ENCODE peak calls at places on chromosomes 7 and 10, in four cellular contexts. One of them, this sample, is unnamed. For H3K27me3, the result is how much of the 10 kb centered on the place peaks cover.

GRCh38 chr7:87599336-87599735 is 1.3 kb downstream of the ABCB1 start:
- DNase-seq in HepG2: peak
- DNase-seq in uterus: no peak
- DNase-seq in kidney epithelial cell: no peak
- DNase-seq in this sample: peak

GRCh38 chr10:66837335-66837734 is 88.5 kb upstream of the LRRTM3 start:
- DNase-seq in kidney epithelial cell: no peak
- DNase-seq in uterus: no peak
- DNase-seq in HepG2: no peak
- DNase-seq in this sample: no peak

GRCh38 chr10:34727595-34728033 is 87.5 kb downstream of the PARD3 start:
- DNase-seq in uterus: peak
- DNase-seq in kidney epithelial cell: no peak
- DNase-seq in HepG2: peak
- DNase-seq in this sample: no peak

GRCh38 chr10:51203359-51203758 is 129.1 kb downstream of the PRKG1 start:
- DNase-seq in HepG2: no peak
- DNase-seq in uterus: no peak
- DNase-seq in kidney epithelial cell: no peak
- DNase-seq in this sample: no peak

GRCh38 chr10:33139191-33139646 is 181.2 kb upstream of the ITGB1 start:
- DNase-seq in uterus: no peak
- DNase-seq in HepG2: no peak
- DNase-seq in kidney epithelial cell: no peak
- DNase-seq in this sample: no peak

GRCh38 chr7:42617781-42618457 is 294.0 kb downstream of the C7orf25 start:
- DNase-seq in uterus: no peak
- DNase-seq in HepG2: no peak
- DNase-seq in kidney epithelial cell: no peak
- DNase-seq in this sample: no peak

GRCh38 chr10:43986396-43986795 is 337.7 kb upstream of the ZNF32 start:
- DNase-seq in kidney epithelial cell: no peak
- DNase-seq in HepG2: no peak
- DNase-seq in uterus: no peak
- DNase-seq in this sample: no peak

GRCh38 chr7:98483964-98484545 is 83.2 kb upstream of the BAIAP2L1 start:
- DNase-seq in uterus: no peak
- DNase-seq in HepG2: no peak
- DNase-seq in kidney epithelial cell: no peak
- DNase-seq in this sample: no peak

GRCh38 chr7:17521437-17521836 is 223.0 kb downstream of the AHR start:
- DNase-seq in HepG2: no peak
- DNase-seq in kidney epithelial cell: peak
- DNase-seq in uterus: no peak
- DNase-seq in this sample: no peak

GRCh38 chr7:37310322-37311080 is 138.2 kb downstream of the ELMO1 start:
- DNase-seq in uterus: no peak
- DNase-seq in kidney epithelial cell: no peak
- DNase-seq in HepG2: no peak
- DNase-seq in this sample: peak

GRCh38 chr10:93065675-93066543 is 5.3 kb downstream of the CYP26C1 start:
- DNase-seq in kidney epithelial cell: no peak
- DNase-seq in HepG2: no peak
- DNase-seq in uterus: no peak
- DNase-seq in this sample: no peak

GRCh38 chr10:32317795-32318194 is 29.2 kb downstream of the EPC1 start:
- DNase-seq in kidney epithelial cell: no peak
- DNase-seq in uterus: no peak
- DNase-seq in HepG2: no peak
- DNase-seq in this sample: peak

GRCh38 chr7:127809285-127809702 is 157.3 kb downstream of the SND1 start:
- DNase-seq in kidney epithelial cell: peak
- DNase-seq in HepG2: no peak
- DNase-seq in uterus: no peak
- DNase-seq in this sample: no peak

GRCh38 chr7:80967536-80968297 is 48.9 kb upstream of the SEMA3C start:
- DNase-seq in uterus: no peak
- DNase-seq in HepG2: no peak
- DNase-seq in kidney epithelial cell: no peak
- DNase-seq in this sample: no peak

GRCh38 chr7:78368781-78369180 is 570.2 kb downstream of the PHTF2 start:
- DNase-seq in kidney epithelial cell: no peak
- DNase-seq in HepG2: no peak
- DNase-seq in uterus: no peak
- DNase-seq in this sample: no peak

GRCh38 chr10:101840102-101840684 is 3.4 kb downstream of the KCNIP2 start:
- DNase-seq in kidney epithelial cell: no peak
- DNase-seq in HepG2: no peak
- DNase-seq in uterus: no peak
- DNase-seq in this sample: no peak

GRCh38 chr10:100733319-100733718 is 12.1 kb upstream of the PAX2 start:
- DNase-seq in kidney epithelial cell: no peak
- DNase-seq in HepG2: no peak
- DNase-seq in uterus: no peak
- DNase-seq in this sample: no peak
- H3K27me3 ChIP-seq in kidney epithelial cell: under half
- H3K27me3 ChIP-seq in HepG2: under half
- H3K27me3 ChIP-seq in uterus: half or more
- H3K27me3 ChIP-seq in this sample: half or more

DNA sequence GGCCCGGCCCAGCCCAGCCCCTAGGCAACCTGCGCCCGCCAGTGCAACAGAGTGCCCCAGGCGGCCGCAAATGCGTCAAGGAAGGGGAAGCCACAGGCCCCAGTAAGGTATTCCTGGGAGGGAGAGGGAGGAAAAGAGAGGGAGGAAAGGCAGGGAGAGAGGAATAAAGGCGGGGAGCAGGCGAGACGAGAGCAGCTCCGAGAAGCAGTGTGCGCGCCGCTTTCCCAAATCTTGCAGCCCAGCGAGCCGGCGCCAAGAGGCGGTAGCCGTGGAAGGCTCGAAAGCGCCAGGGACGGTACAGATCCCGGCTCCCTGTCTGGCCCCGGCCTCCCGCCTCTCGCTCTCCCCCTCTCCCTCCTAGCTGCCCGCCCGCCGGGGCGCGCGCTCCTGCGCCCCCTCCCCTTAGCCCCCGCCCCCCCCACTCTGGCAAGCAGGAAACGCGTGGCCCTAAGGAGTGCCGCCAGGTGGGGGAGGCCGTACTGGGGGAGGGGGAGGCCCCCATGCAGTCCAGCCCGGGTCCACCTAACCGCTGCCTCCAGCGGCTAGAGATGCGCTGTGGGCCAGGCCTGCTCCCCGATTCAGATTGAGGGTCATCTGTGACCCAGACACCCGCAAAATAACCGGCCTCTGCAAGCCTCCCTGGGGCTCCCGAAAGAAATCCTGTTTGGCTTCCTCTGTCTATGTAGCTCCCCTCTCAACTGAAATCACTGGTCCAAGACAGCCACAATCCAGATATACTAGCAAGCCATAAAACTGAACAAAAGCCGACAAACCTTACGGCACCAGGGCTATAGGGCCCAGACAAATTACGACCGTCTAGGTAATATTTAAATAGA is 4.2 kb downstream of the HOXA10 start:
- DNase-seq in uterus: peak
- DNase-seq in HepG2: no peak
- DNase-seq in kidney epithelial cell: no peak
- DNase-seq in this sample: no peak
- H3K27me3 ChIP-seq in uterus: under half
- H3K27me3 ChIP-seq in HepG2: under half
- H3K27me3 ChIP-seq in kidney epithelial cell: under half
- H3K27me3 ChIP-seq in this sample: under half

GRCh38 chr7:91191771-91192170 is 72.5 kb upstream of the FZD1 start:
- DNase-seq in HepG2: no peak
- DNase-seq in uterus: no peak
- DNase-seq in kidney epithelial cell: no peak
- DNase-seq in this sample: no peak
- H3K27me3 ChIP-seq in HepG2: under half
- H3K27me3 ChIP-seq in uterus: under half
- H3K27me3 ChIP-seq in kidney epithelial cell: under half
- H3K27me3 ChIP-seq in this sample: under half

GRCh38 chr10:49761201-49761788 is 828 bp downstream of the OGDHL start:
- DNase-seq in kidney epithelial cell: no peak
- DNase-seq in uterus: no peak
- DNase-seq in HepG2: no peak
- DNase-seq in this sample: no peak

GRCh38 chr10:49760789-49761188 is 1.3 kb downstream of the OGDHL start:
- DNase-seq in uterus: no peak
- DNase-seq in kidney epithelial cell: no peak
- DNase-seq in HepG2: no peak
- DNase-seq in this sample: no peak

GRCh38 chr10:49759787-49760551 is 2.2 kb downstream of the OGDHL start:
- DNase-seq in kidney epithelial cell: no peak
- DNase-seq in HepG2: peak
- DNase-seq in uterus: no peak
- DNase-seq in this sample: no peak

GRCh38 chr10:49761789-49762565 is at the start of gene OGDHL:
- DNase-seq in uterus: no peak
- DNase-seq in HepG2: peak
- DNase-seq in kidney epithelial cell: no peak
- DNase-seq in this sample: peak

DNA sequence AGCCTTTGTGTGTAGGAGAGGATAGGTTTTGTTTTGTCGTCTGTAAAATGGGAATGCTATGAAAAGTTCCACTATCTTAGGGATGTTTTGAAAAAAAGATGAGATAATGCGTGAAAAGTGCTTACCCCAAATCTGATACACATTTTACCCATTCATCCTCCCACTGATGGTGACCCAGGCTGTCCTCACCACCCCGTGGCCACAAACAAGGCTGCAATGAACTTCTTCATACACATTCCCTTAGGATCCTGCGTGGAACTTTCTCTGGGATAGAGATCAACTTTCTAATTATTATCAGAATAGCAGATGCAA is 399 bp upstream of the OGDHL start:
- DNase-seq in kidney epithelial cell: no peak
- DNase-seq in uterus: no peak
- DNase-seq in HepG2: no peak
- DNase-seq in this sample: no peak
- H3K27me3 ChIP-seq in kidney epithelial cell: under half
- H3K27me3 ChIP-seq in uterus: under half
- H3K27me3 ChIP-seq in HepG2: under half
- H3K27me3 ChIP-seq in this sample: under half

GRCh38 chr10:8036521-8037198 is 17.8 kb upstream of the GATA3 start:
- DNase-seq in kidney epithelial cell: no peak
- DNase-seq in HepG2: no peak
- DNase-seq in uterus: no peak
- DNase-seq in this sample: no peak
- H3K27me3 ChIP-seq in kidney epithelial cell: half or more
- H3K27me3 ChIP-seq in HepG2: under half
- H3K27me3 ChIP-seq in uterus: half or more
- H3K27me3 ChIP-seq in this sample: under half

GRCh38 chr7:27788438-27788837 is 48.5 kb downstream of the TAX1BP1 start:
- DNase-seq in uterus: no peak
- DNase-seq in kidney epithelial cell: no peak
- DNase-seq in HepG2: no peak
- DNase-seq in this sample: no peak
- H3K27me3 ChIP-seq in uterus: under half
- H3K27me3 ChIP-seq in kidney epithelial cell: under half
- H3K27me3 ChIP-seq in HepG2: under half
- H3K27me3 ChIP-seq in this sample: under half

DNA sequence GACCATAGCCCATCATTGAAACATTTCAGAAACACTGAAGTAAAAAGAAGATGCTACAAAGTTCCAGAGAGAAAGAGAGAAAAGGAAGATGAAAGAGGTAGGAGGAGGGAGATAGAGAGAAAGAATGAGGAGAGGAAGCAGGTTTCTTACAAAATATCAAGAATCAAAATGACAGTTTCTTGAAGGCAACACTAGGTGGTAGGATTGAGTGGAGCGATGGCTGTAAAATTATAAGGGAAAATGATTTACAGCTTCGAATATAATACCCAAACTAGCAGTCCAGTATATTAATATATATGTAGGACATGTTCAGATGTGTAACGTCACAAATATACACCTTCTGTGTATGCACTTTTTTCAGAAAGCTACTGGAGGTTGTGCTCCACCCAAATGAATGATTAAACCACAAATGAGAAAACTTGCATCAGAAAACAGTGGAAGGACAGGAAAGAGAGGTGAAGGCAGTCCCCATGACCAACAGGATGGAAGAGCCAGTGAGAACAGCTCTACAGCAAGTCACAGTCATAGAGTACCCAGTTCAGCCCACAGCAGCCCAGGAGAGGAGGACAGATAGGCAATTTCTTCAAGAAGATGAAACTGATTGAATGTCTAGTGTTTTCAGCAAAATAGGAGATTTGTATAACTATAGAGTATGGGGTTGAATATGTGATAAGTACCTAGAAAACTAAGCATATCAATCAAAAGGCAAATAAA is 151.5 kb upstream of the TARP start:
- DNase-seq in HepG2: no peak
- DNase-seq in kidney epithelial cell: no peak
- DNase-seq in uterus: no peak
- DNase-seq in this sample: no peak
- H3K27me3 ChIP-seq in HepG2: under half
- H3K27me3 ChIP-seq in kidney epithelial cell: under half
- H3K27me3 ChIP-seq in uterus: under half
- H3K27me3 ChIP-seq in this sample: under half

GRCh38 chr7:133741078-133741477 is 386.1 kb upstream of the LRGUK start:
- DNase-seq in kidney epithelial cell: no peak
- DNase-seq in HepG2: no peak
- DNase-seq in uterus: no peak
- DNase-seq in this sample: no peak
- H3K27me3 ChIP-seq in kidney epithelial cell: under half
- H3K27me3 ChIP-seq in HepG2: under half
- H3K27me3 ChIP-seq in uterus: under half
- H3K27me3 ChIP-seq in this sample: under half

GRCh38 chr10:90930971-90931841 is 10.3 kb upstream of the ANKRD1 start:
- DNase-seq in uterus: peak
- DNase-seq in kidney epithelial cell: peak
- DNase-seq in HepG2: peak
- DNase-seq in this sample: no peak
- H3K27me3 ChIP-seq in uterus: under half
- H3K27me3 ChIP-seq in kidney epithelial cell: under half
- H3K27me3 ChIP-seq in HepG2: under half
- H3K27me3 ChIP-seq in this sample: under half

DNA sequence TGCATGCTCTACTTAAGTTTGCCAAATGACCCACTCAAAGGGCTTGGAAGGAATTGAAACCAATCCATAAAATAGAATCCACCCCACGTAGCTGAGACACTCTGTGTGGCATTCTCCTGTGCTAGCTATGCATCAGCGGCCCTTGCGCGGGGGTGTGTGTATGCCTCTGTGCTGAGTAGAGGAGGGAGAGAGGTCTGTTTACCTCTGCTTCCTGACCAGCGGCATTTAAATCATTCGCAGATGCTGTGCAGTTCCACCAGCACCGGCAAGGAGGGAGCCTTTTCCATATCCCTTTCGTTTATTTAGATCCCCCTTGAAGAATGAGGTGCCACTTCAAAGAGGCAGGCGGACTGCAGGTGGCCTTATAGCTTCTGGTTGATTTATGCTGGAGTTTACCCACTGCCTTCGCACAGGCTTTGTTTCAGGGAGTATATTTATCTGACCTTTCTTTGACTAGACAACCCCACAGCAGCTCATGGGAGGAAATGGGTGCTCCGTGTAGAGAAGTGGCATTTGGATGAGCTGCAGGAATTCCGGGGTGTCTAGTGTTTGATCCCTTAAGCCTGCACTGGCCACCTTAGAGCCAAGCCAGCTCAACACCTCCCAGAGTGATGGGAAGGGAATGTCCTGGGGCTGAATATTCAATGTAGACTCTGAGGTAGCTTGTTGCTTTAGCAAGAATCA is 11.4 kb downstream of the C10orf53 start:
- DNase-seq in uterus: no peak
- DNase-seq in kidney epithelial cell: no peak
- DNase-seq in HepG2: no peak
- DNase-seq in this sample: no peak
- H3K27me3 ChIP-seq in uterus: under half
- H3K27me3 ChIP-seq in kidney epithelial cell: under half
- H3K27me3 ChIP-seq in HepG2: under half
- H3K27me3 ChIP-seq in this sample: under half